ENCODE peak calls at places on chromosome 5, in eight cellular contexts. U is progenitor cell of endocrine pancreas; D is mesenchymal stem cell; L is fibroblast of mammary gland; X is stimulated activated CD4-positive, alpha-beta T cell treated with anti-CD3 and anti-CD28 coated beads, Interleukin-2, amount 100 ng/mL, for 48 hours; W is stimulated activated CD8-positive, alpha-beta memory T cell treated with anti-CD3 and anti-CD28 coated beads, Interleukin-12 subunit alpha, Interleukin-12 subunit beta, amount 100 ng/mL, for 1 hour; Z is H7; Y is activated CD8-positive, alpha-beta T cell treated with anti-CD3 and anti-CD28 coated beads for 36 hours. O is an unnamed sample.

GRCh38 chr5:670396-671270 is 22.5 kb downstream of the TPPP start:
- DNase-seq in U (no peak), D (no peak), L (no peak), X (no peak), W (no peak), Z (peak), Y (no peak), O (no peak)

GRCh38 chr5:55897905-55898304 is 46.7 kb downstream of the IL31RA start:
- DNase-seq in U (no peak), D (no peak), L (peak), X (no peak), W (no peak), Z (no peak), Y (peak), O (no peak)

GRCh38 chr5:158264264-158264663 is 405.3 kb upstream of the CLINT1 start:
- DNase-seq in U (no peak), D (no peak), L (no peak), X (no peak), W (no peak), Z (no peak), Y (no peak), O (no peak)

GRCh38 chr5:167305591-167306213 is 985.7 kb upstream of the WWC1 start:
- DNase-seq in U (no peak), D (no peak), L (no peak), X (no peak), W (no peak), Z (peak), Y (no peak), O (no peak)

GRCh38 chr5:35089688-35090314 is 42.1 kb upstream of the AGXT2 start:
- DNase-seq in U (peak), D (peak), L (peak), X (peak), W (peak), Z (peak), Y (peak), O (peak)

GRCh38 chr5:38716516-38716915 is 129.3 kb upstream of the OSMR start:
- DNase-seq in U (no peak), D (no peak), L (no peak), X (no peak), W (no peak), Z (no peak), Y (no peak), O (no peak)

GRCh38 chr5:1523480-1523792 is 324 bp downstream of the LPCAT1 start:
- DNase-seq in U (no peak), D (no peak), L (no peak), X (no peak), W (no peak), Z (no peak), Y (no peak), O (no peak)

GRCh38 chr5:126919566-126919965 is 110.8 kb downstream of the MARCHF3 start:
- DNase-seq in U (no peak), D (no peak), L (no peak), X (no peak), W (no peak), Z (no peak), Y (no peak), O (peak)

GRCh38 chr5:128535225-128535624 is 2.8 kb downstream of the FBN2 start:
- DNase-seq in U (no peak), D (no peak), L (no peak), X (no peak), W (no peak), Z (no peak), Y (no peak), O (no peak)

GRCh38 chr5:75856056-75856455 is 138.8 kb upstream of the POC5 start:
- DNase-seq in U (no peak), D (no peak), L (no peak), X (no peak), W (no peak), Z (no peak), Y (no peak), O (peak)

GRCh38 chr5:78649220-78649700 is 688 bp upstream of the LHFPL2 start:
- DNase-seq in U (no peak), D (peak), L (peak), X (no peak), W (no peak), Z (peak), Y (no peak), O (peak)

GRCh38 chr5:176542135-176542595 is 5.0 kb upstream of the RNF44 start:
- DNase-seq in U (no peak), D (no peak), L (no peak), X (peak), W (no peak), Z (peak), Y (peak), O (no peak)

GRCh38 chr5:19837536-19838179 is 150.3 kb downstream of the CDH18 start:
- DNase-seq in U (no peak), D (peak), L (no peak), X (no peak), W (no peak), Z (no peak), Y (no peak), O (no peak)

GRCh38 chr5:21663082-21663481 is 1190.1 kb downstream of the CDH12 start:
- DNase-seq in U (no peak), D (no peak), L (no peak), X (no peak), W (no peak), Z (no peak), Y (peak), O (no peak)

GRCh38 chr5:71974622-71975021 is 132.7 kb upstream of the MAP1B start:
- DNase-seq in U (no peak), D (no peak), L (peak), X (no peak), W (no peak), Z (no peak), Y (no peak), O (no peak)

GRCh38 chr5:40834391-40834848 is 602 bp downstream of the RPL37 start:
- DNase-seq in U (no peak), D (peak), L (peak), X (no peak), W (peak), Z (no peak), Y (peak), O (peak)

GRCh38 chr5:14156611-14157493 is 13.7 kb downstream of the TRIO start:
- DNase-seq in U (no peak), D (peak), L (peak), X (no peak), W (no peak), Z (no peak), Y (no peak), O (no peak)

GRCh38 chr5:149904293-149904886 is 40.2 kb downstream of the PDE6A start:
- DNase-seq in U (no peak), D (peak), L (peak), X (no peak), W (no peak), Z (no peak), Y (no peak), O (no peak)

GRCh38 chr5:144315026-144315425 is 144.4 kb downstream of the KCTD16 start:
- DNase-seq in U (no peak), D (no peak), L (no peak), X (no peak), W (no peak), Z (no peak), Y (no peak), O (no peak)

GRCh38 chr5:42951169-42951846 is 88.8 kb downstream of the ANXA2R start:
- DNase-seq in U (no peak), D (no peak), L (peak), X (peak), W (peak), Z (no peak), Y (peak), O (peak)